ENCODE peak calls at places on chromosomes 16 and 17, in six cellular contexts. P is lower leg skin, U is Peyer's patch, Z is IMR-90, F is breast epithelium, J is K562. A is an unnamed sample.

GRCh38 chr17:62950067-62950466 is 16.0 kb upstream of the TANC2 start:
- DNase-seq in F (no peak), J (no peak), P (no peak), U (no peak), Z (peak), A (peak)

GRCh38 chr16:87434146-87434667 is 42.1 kb downstream of the MAP1LC3B start:
- DNase-seq in J (no peak), F (no peak), U (no peak), Z (no peak), P (no peak), A (no peak)

GRCh38 chr16:14564881-14565687 is 65.0 kb downstream of the PARN start:
- DNase-seq in U (no peak), Z (peak), J (no peak), F (no peak), P (no peak), A (no peak)

GRCh38 chr16:27966756-27967155 is 96.8 kb downstream of the GSG1L start:
- DNase-seq in Z (no peak), F (no peak), J (peak), U (no peak), P (peak), A (no peak)

GRCh38 chr16:83956336-83957289 is 3.6 kb downstream of the OSGIN1 start:
- DNase-seq in F (peak), U (peak), P (peak), J (peak), Z (peak), A (peak)

GRCh38 chr16:75226550-75227360 is 8.0 kb downstream of the CTRB1 start:
- DNase-seq in P (no peak), U (no peak), J (no peak), F (no peak), Z (no peak), A (no peak)

GRCh38 chr16:46729326-46729995 is 18.7 kb downstream of the MYLK3 start:
- DNase-seq in Z (no peak), J (no peak), F (no peak), P (peak), U (no peak), A (no peak)

GRCh38 chr16:75254359-75254837 is 3.0 kb upstream of the BCAR1 start:
- DNase-seq in F (peak), U (peak), P (peak), J (no peak), Z (peak), A (no peak)

GRCh38 chr17:83014297-83014696 is 65.1 kb upstream of the METRNL start:
- DNase-seq in Z (no peak), U (no peak), F (no peak), J (no peak), P (no peak), A (no peak)

GRCh38 chr16:52912565-52913173 is 140.0 kb downstream of the CHD9NB start:
- DNase-seq in P (no peak), F (peak), Z (peak), J (peak), U (peak), A (peak)

GRCh38 chr17:419073-419735 is 66.6 kb upstream of the RPH3AL start:
- DNase-seq in U (no peak), Z (no peak), J (no peak), P (no peak), F (no peak), A (no peak)

GRCh38 chr17:82097919-82098168 is 192 bp downstream of the FASN start:
- DNase-seq in J (peak), P (no peak), F (no peak), U (no peak), Z (no peak), A (no peak)

GRCh38 chr17:40482722-40483121 is 18.7 kb downstream of the TNS4 start:
- DNase-seq in Z (no peak), J (no peak), U (no peak), F (no peak), P (no peak), A (no peak)

GRCh38 chr16:3601614-3602319 is 9.6 kb downstream of the SLX4 start:
- DNase-seq in Z (no peak), P (no peak), U (no peak), F (no peak), J (no peak), A (no peak)

GRCh38 chr16:77531741-77532140 is 96.9 kb upstream of the ADAMTS18 start:
- DNase-seq in P (no peak), Z (peak), U (no peak), F (no peak), J (no peak), A (no peak)

GRCh38 chr16:79653337-79654000 is 52.9 kb upstream of the MAF start:
- DNase-seq in Z (no peak), F (no peak), P (no peak), U (no peak), J (no peak), A (peak)

GRCh38 chr17:77492446-77493237 is 351.9 kb downstream of the SEC14L1 start:
- DNase-seq in F (no peak), Z (no peak), U (peak), P (peak), J (no peak), A (peak)

GRCh38 chr16:10744370-10745030 is 858 bp downstream of the NUBP1 start:
- DNase-seq in F (peak), J (no peak), Z (peak), U (no peak), P (peak), A (peak)

GRCh38 chr17:35088647-35088910 is 25.1 kb upstream of the RFFL start:
- DNase-seq in P (peak), F (peak), J (peak), Z (no peak), U (no peak), A (peak)

GRCh38 chr16:30958164-30959083 is 870 bp downstream of the SETD1A start:
- DNase-seq in J (peak), Z (peak), U (no peak), P (no peak), F (no peak), A (peak)

GRCh38 chr17:61617261-61617660 is 26.2 kb upstream of the NACA2 start:
- DNase-seq in U (no peak), P (no peak), J (no peak), F (no peak), Z (peak), A (no peak)

GRCh38 chr17:4301066-4301465 is 37.3 kb upstream of the ANKFY1 start:
- DNase-seq in P (no peak), Z (no peak), J (no peak), F (no peak), U (no peak), A (no peak)

GRCh38 chr17:2194778-2195417 is 108.7 kb downstream of the SMG6 start:
- DNase-seq in Z (no peak), F (no peak), J (no peak), P (no peak), U (no peak), A (peak)

GRCh38 chr17:80455328-80455710 is 21.1 kb downstream of the NPTX1 start:
- DNase-seq in Z (peak), F (no peak), U (no peak), J (no peak), P (no peak), A (no peak)

GRCh38 chr17:56752263-56752662 is 81.5 kb downstream of the C17orf67 start:
- DNase-seq in U (no peak), F (no peak), J (no peak), P (no peak), Z (peak), A (no peak)

GRCh38 chr16:53130193-53131049 is 75.6 kb downstream of the CHD9 start:
- DNase-seq in U (peak), J (peak), P (peak), F (peak), Z (peak), A (peak)

DNA sequence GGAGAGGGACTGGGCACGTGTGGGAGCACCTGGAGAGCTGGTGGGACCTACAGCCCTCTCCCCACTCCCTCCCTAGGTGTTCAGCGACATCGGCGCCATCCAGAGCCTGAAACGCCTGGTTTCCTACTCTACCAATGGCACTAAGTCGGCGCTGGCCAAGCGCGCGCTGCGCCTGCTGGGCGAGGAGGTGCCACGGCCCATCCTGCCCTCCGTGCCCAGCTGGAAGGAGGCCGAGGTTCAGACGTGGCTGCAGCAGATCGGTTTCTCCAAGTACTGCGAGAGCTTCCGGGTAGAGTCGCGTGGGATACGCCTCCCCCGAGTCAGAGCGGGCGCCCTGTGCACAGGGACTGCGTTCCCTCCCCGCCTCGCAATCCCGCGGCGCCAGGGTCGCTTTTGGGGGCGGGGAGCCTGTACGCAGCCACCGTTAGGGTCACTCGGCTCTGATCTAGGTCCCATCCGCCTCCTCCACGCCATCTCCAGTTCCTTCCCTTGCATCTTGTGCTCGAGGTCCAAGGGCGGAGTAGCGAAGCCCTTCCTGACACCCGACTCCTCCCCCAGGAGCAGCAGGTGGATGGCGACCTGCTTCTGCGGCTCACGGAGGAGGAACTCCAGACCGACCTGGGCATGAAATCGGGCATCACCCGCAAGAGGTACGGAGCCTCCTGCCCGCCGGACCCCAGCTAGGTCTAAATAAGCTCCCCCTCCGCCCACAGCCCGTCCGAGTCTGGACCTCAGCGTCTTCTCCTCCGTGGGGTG is 13.0 kb downstream of the SARM1 start:
- DNase-seq in Z (no peak), J (peak), F (no peak), U (peak), P (peak), A (peak)
- TF ChIP-seq POLR2A in Z (no peak), J (no peak), F (no peak), U (peak), P (no peak), A (no peak)

GRCh38 chr16:58026139-58026704 is 668 bp downstream of the MMP15 start:
- DNase-seq in P (no peak), F (no peak), U (peak), J (peak), Z (peak), A (peak)

GRCh38 chr16:58026705-58027340 is 1.3 kb downstream of the MMP15 start:
- DNase-seq in J (peak), F (no peak), U (peak), Z (no peak), P (no peak), A (peak)

GRCh38 chr16:58025351-58026138 is at the start of gene MMP15:
- DNase-seq in Z (peak), F (peak), J (peak), P (peak), U (peak), A (peak)

GRCh38 chr16:58024347-58024672 is 1.2 kb upstream of the MMP15 start:
- DNase-seq in U (no peak), J (no peak), F (no peak), Z (no peak), P (no peak), A (no peak)

GRCh38 chr16:58024673-58025350 is 742 bp upstream of the MMP15 start:
- DNase-seq in J (peak), Z (no peak), U (peak), P (no peak), F (no peak), A (peak)
- TF ChIP-seq POLR2A in J (peak), Z (no peak), U (peak), P (no peak), F (no peak), A (no peak)

DNA sequence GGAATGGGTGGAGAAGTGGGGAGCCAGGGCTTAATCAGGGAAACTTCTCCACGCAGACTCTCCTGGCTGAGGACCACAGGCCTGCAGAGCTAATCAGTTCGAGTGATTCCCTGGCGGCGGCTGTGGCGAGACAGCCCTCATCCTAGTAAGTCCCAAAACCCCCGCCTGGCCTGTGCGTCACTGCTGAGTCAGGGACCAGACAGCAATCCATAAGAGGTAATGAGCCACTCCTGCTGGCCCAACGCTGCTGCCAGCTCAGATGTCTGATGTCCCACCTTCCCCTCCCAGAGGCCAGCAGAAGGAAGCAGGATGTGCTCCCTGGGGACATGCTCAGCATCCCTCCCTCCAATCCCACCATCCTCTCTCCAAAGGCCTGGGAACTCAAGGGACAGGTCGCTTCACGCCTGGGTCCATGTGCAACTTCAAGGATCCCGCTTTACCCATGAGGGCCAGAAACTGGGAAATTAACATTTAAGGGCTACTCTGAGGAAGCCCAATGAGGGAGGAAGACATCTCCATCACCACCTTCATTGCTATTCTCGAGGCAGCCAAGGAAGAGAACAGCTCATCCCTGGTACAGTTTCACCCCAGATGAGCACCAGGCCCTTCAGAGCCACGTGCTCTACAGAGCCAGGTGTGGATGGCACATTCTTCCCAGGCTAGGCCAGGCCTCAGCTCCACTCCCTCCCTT is 7.9 kb downstream of the ACLY start:
- DNase-seq in Z (peak), P (no peak), U (no peak), F (no peak), J (no peak), A (no peak)
- TF ChIP-seq POLR2A in Z (peak), P (no peak), U (no peak), F (no peak), J (no peak), A (no peak)

GRCh38 chr16:81817789-81818304 is 38.8 kb downstream of the PLCG2 start:
- DNase-seq in J (no peak), F (no peak), Z (no peak), P (no peak), U (no peak), A (no peak)

GRCh38 chr16:81823734-81824133 is 44.6 kb downstream of the PLCG2 start:
- DNase-seq in F (no peak), Z (no peak), J (no peak), U (no peak), P (no peak), A (no peak)

GRCh38 chr16:81818514-81819304 is 39.6 kb downstream of the PLCG2 start:
- DNase-seq in F (no peak), U (no peak), J (no peak), P (no peak), Z (no peak), A (no peak)

GRCh38 chr16:81823111-81823510 is 44.0 kb downstream of the PLCG2 start:
- DNase-seq in F (no peak), U (no peak), J (no peak), Z (no peak), P (no peak), A (peak)

DNA sequence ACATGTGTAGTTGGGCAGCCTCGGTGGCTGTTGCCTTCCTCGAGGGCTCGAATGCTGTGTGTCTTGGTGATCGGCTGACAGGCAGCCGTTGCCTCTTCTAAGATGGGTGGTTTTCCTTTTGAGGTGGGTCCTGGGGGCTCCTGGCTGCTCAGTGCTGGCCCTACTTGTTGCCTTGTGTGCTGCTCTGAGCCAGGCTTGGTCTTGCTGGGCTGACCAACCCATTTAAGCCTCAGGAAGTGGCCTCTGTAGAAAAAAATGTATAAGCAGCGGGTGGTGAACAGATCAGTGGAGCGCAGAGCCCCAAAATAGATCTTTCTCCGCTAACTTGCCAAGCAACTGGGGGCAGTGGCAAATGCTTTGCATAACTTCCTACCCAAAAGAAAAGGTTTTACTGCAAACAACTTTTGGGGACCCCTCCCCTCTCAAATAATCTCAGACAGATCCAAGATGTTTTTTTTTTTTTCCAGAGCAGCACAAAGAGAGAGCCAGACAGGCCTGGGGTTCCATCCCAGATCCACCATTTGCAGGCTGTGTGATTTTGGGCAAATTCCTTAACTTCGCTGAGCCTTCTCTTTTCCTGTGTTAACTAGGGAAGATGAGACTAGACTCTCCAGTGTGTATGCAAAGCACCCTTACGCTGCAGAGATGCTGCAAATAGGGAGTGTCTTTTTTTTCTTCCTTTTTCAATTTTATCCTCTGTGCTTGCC is 42.5 kb downstream of the PLCG2 start:
- DNase-seq in Z (no peak), F (no peak), P (no peak), J (no peak), U (no peak), A (no peak)
- TF ChIP-seq POLR2A in Z (no peak), F (no peak), P (no peak), J (no peak), U (no peak), A (no peak)

A was measured in thyroid gland.